ENCODE peak calls at places on chromosomes 16 and 17, in seven cellular contexts. Q is foreskin keratinocyte; K is suprapubic skin; O is cardiac muscle cell; X is CD4-positive, alpha-beta T cell; T is caudate nucleus; G is effector memory CD4-positive, alpha-beta T cell. S is an unnamed sample.

GRCh38 chr17:349666-350065 is 2.9 kb downstream of the RPH3AL start:
- DNase-seq in G (no peak), O (peak), X (no peak), Q (no peak), K (no peak), T (no peak), S (no peak)

GRCh38 chr17:18258356-18259038 is at the start of gene FLII:
- DNase-seq in X (peak), K (no peak), G (peak), O (peak), Q (peak), T (peak), S (no peak)

GRCh38 chr16:4570688-4571321 is 14.7 kb downstream of the C16orf96 start:
- DNase-seq in G (no peak), O (no peak), Q (no peak), K (no peak), X (no peak), T (no peak), S (no peak)

GRCh38 chr16:69917739-69918138 is 33.4 kb upstream of the CLEC18A start:
- DNase-seq in Q (peak), K (no peak), G (no peak), O (peak), T (no peak), X (no peak), S (no peak)

GRCh38 chr16:10851512-10851911 is 25.5 kb upstream of the CIITA start:
- DNase-seq in X (no peak), Q (no peak), G (no peak), T (no peak), K (no peak), O (no peak), S (no peak)

GRCh38 chr17:30256756-30257506 is 21.4 kb upstream of the SLC6A4 start:
- DNase-seq in G (no peak), K (no peak), Q (no peak), T (no peak), X (no peak), O (peak), S (no peak)

GRCh38 chr16:64174327-64174726 is 947.5 kb downstream of the CDH11 start:
- DNase-seq in T (no peak), G (no peak), Q (no peak), K (no peak), O (no peak), X (no peak), S (no peak)

GRCh38 chr17:55426851-55427586 is 5.4 kb upstream of the MMD start:
- DNase-seq in O (peak), X (no peak), T (no peak), G (no peak), Q (no peak), K (no peak), S (no peak)

GRCh38 chr16:89697616-89698331 is 3.7 kb downstream of the SPATA2L start:
- DNase-seq in O (no peak), G (no peak), X (no peak), Q (no peak), T (no peak), K (no peak), S (no peak)

GRCh38 chr16:68386628-68387027 is 61.7 kb downstream of the SMPD3 start:
- DNase-seq in T (no peak), O (no peak), Q (no peak), X (no peak), K (no peak), G (no peak), S (no peak)

GRCh38 chr17:306536-307294 is 45.9 kb downstream of the RPH3AL start:
- DNase-seq in Q (no peak), X (no peak), K (no peak), O (no peak), G (no peak), T (no peak), S (no peak)

GRCh38 chr16:66695935-66696668 is 441 bp downstream of the CMTM4 start:
- DNase-seq in K (peak), T (no peak), Q (no peak), O (no peak), G (peak), X (no peak), S (no peak)

GRCh38 chr16:66395806-66396555 is 29.5 kb downstream of the CDH5 start:
- DNase-seq in K (no peak), G (no peak), Q (no peak), T (no peak), O (no peak), X (no peak), S (no peak)

GRCh38 chr16:19291459-19291858 is 5.9 kb downstream of the CLEC19A start:
- DNase-seq in O (peak), Q (peak), X (no peak), K (no peak), T (no peak), G (no peak), S (no peak)

GRCh38 chr16:58448890-58449289 is 51.1 kb upstream of the NDRG4 start:
- DNase-seq in G (no peak), T (no peak), X (no peak), Q (peak), K (no peak), O (no peak), S (peak)

GRCh38 chr16:96935-97381 is 18.9 kb downstream of the MPG start:
- DNase-seq in X (peak), G (peak), K (peak), T (peak), Q (peak), O (peak), S (no peak)

GRCh38 chr17:78573955-78574354 is 3.2 kb downstream of the DNAH17 start:
- DNase-seq in K (no peak), Q (no peak), T (no peak), O (no peak), G (no peak), X (no peak), S (no peak)

GRCh38 chr17:32795339-32795979 is 81.5 kb downstream of the MYO1D start:
- DNase-seq in X (no peak), O (no peak), G (no peak), Q (peak), T (no peak), K (no peak), S (no peak)

GRCh38 chr16:66188786-66189725 is 177.4 kb upstream of the CDH5 start:
- DNase-seq in Q (no peak), K (no peak), T (no peak), O (peak), G (no peak), X (no peak), S (no peak)

GRCh38 chr16:22055881-22056280 is 36.5 kb upstream of the VWA3A start:
- DNase-seq in T (no peak), X (no peak), K (no peak), O (no peak), Q (no peak), G (no peak), S (no peak)

GRCh38 chr16:19766988-19767387 is 48.9 kb downstream of the IQCK start:
- DNase-seq in X (no peak), K (no peak), T (no peak), Q (no peak), O (no peak), G (no peak), S (no peak)

GRCh38 chr16:12095275-12096161 is 119.0 kb downstream of the SNX29 start:
- DNase-seq in G (peak), K (no peak), Q (peak), T (peak), X (peak), O (peak), S (no peak)
- H3K27ac ChIP-seq in G (no peak), K (no peak), Q (no peak), T (peak), X (no peak), O (no peak), S (peak)

DNA sequence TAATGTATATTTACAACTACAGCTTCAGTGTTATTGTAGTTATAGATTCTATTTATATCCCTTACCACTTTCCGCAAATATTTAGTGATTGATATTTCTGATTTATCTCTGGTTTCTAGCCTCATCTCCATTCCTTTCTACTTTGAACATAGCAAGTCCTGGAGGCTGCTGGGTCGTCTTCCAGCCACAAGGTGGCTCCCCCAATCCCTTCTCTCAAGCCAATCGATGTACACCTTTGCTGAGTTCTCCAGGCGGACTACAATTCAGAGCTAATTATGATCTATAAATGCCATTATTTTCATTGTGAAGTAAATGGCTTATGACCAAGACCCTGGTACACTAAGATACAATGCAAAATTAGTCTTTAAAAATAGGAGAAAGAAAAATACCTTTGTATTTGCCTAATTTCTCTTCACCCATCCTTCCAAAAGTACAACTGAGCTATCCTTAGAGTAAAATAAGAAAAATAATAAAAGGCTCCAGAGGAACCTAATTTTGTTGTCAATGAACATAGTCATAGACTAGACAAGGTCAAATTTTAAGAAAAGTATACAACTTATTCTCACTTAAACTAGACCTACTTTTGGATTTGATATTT is 122.1 kb downstream of the SKAP1 start:
- DNase-seq in Q (peak), T (no peak), G (peak), K (no peak), O (peak), X (peak), S (peak)
- H3K27ac ChIP-seq in Q (no peak), T (no peak), G (no peak), K (no peak), O (no peak), X (no peak), S (no peak)

GRCh38 chr16:56328276-56329022 is 96.9 kb downstream of the AMFR start:
- DNase-seq in T (no peak), X (no peak), O (no peak), G (no peak), Q (no peak), K (no peak), S (no peak)

GRCh38 chr16:56327929-56328258 is 97.5 kb downstream of the AMFR start:
- DNase-seq in O (no peak), K (no peak), Q (no peak), X (no peak), G (no peak), T (no peak), S (no peak)

GRCh38 chr16:56329887-56330286 is 95.5 kb downstream of the AMFR start:
- DNase-seq in T (no peak), Q (no peak), O (no peak), X (no peak), K (no peak), G (no peak), S (no peak)

GRCh38 chr16:56325956-56326355 is 99.4 kb downstream of the AMFR start:
- DNase-seq in O (no peak), G (no peak), K (no peak), T (no peak), X (no peak), Q (no peak), S (no peak)

GRCh38 chr16:56327071-56327928 is 98.0 kb downstream of the AMFR start:
- DNase-seq in Q (no peak), G (no peak), T (no peak), X (no peak), O (no peak), K (no peak), S (no peak)
- H3K27ac ChIP-seq in Q (no peak), G (no peak), T (peak), X (no peak), O (no peak), K (no peak), S (no peak)

DNA sequence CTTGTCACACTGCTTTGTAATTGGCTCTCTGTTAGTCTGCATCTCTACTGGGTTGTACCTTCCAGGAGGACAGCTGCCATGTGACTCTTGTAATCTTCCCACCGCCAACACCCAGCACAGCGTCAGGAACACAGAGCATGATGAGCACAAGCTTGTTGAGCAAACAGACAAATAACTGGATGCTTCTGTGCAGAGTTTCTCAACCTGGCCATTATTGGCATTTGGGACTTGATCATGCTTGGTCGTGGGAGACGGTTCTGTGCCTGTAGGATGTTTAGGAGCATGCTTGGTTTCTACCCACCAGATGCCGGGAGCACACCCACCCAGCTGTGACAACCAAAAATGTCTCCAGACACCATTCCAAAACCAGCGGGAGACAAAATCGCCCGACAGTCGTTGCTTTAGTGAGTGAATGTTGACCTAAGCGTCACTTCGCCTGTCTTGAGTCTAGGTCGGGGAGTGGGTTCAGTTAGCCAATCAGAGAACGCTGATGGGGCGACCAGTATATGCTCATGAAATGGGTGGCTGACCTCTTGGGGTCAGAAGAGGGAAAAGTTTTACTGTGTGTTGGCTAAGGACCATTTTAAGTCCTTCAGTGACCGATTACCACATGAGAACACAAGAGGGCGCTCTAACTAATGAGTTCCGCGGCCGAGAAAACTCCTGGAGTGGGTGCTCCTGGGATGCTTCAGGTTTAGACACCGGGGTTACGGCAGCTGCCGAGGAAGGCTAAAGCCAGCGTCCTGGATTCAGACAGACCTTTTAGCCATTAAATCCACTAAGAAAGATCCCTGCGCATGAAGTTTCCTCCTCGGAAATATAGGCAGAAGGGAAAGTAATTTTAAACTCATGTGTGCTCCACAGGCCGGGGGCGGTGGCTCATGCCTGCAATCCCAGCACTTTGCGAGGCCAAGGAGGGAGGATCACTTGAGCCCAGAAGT is 57.8 kb upstream of the TEX2 start:
- DNase-seq in X (peak), O (peak), K (peak), Q (peak), T (peak), G (peak), S (no peak)
- H3K27ac ChIP-seq in X (no peak), O (no peak), K (peak), Q (no peak), T (no peak), G (no peak), S (no peak)

GRCh38 chr16:81752876-81753227 is 26.2 kb upstream of the PLCG2 start:
- DNase-seq in T (no peak), Q (no peak), G (no peak), X (no peak), K (no peak), O (no peak), S (no peak)
- H3K27ac ChIP-seq in T (peak), Q (no peak), G (no peak), X (no peak), K (no peak), O (no peak), S (no peak)

GRCh38 chr17:40112718-40113109 is 9.1 kb upstream of the MSL1 start:
- DNase-seq in T (no peak), X (no peak), Q (no peak), O (no peak), G (no peak), K (no peak), S (no peak)
- H3K27ac ChIP-seq in T (peak), X (peak), Q (no peak), O (peak), G (peak), K (peak), S (peak)

S was measured in epithelial cell of prostate.